ENCODE peak calls at places on chromosomes 16 and 17, in six cellular contexts. One of them, this sample, is unnamed.

GRCh38 chr16:1258218-1258587 is 2.3 kb downstream of the TPSD1 start:
- DNase-seq in MM.1S: no peak
- DNase-seq in right atrium auricular region: no peak
- DNase-seq in spleen: no peak
- DNase-seq in brain microvascular endothelial cell: no peak
- DNase-seq in astrocyte: no peak
- DNase-seq in this sample: no peak

GRCh38 chr17:57567278-57567677 is 177.8 kb downstream of the CCDC182 start:
- DNase-seq in brain microvascular endothelial cell: no peak
- DNase-seq in astrocyte: no peak
- DNase-seq in spleen: no peak
- DNase-seq in MM.1S: no peak
- DNase-seq in right atrium auricular region: no peak
- DNase-seq in this sample: no peak

GRCh38 chr16:3171181-3171854 is 16.7 kb upstream of the OR1F1 start:
- DNase-seq in brain microvascular endothelial cell: no peak
- DNase-seq in spleen: peak
- DNase-seq in MM.1S: peak
- DNase-seq in right atrium auricular region: no peak
- DNase-seq in astrocyte: no peak
- DNase-seq in this sample: no peak

GRCh38 chr17:1783834-1784611 is 22.2 kb downstream of the SERPINF1 start:
- DNase-seq in right atrium auricular region: peak
- DNase-seq in astrocyte: peak
- DNase-seq in MM.1S: peak
- DNase-seq in brain microvascular endothelial cell: peak
- DNase-seq in spleen: peak
- DNase-seq in this sample: no peak

GRCh38 chr16:14056970-14057369 is 14.1 kb upstream of the MRTFB start:
- DNase-seq in astrocyte: peak
- DNase-seq in MM.1S: no peak
- DNase-seq in spleen: no peak
- DNase-seq in right atrium auricular region: no peak
- DNase-seq in brain microvascular endothelial cell: peak
- DNase-seq in this sample: no peak

GRCh38 chr17:64599187-64599676 is 62.9 kb downstream of the SMURF2 start:
- DNase-seq in astrocyte: no peak
- DNase-seq in brain microvascular endothelial cell: no peak
- DNase-seq in right atrium auricular region: no peak
- DNase-seq in spleen: peak
- DNase-seq in MM.1S: no peak
- DNase-seq in this sample: no peak

GRCh38 chr16:50093607-50094570 is 28.1 kb downstream of the HEATR3 start:
- DNase-seq in right atrium auricular region: peak
- DNase-seq in spleen: no peak
- DNase-seq in brain microvascular endothelial cell: peak
- DNase-seq in astrocyte: peak
- DNase-seq in MM.1S: no peak
- DNase-seq in this sample: peak

GRCh38 chr17:73436966-73437365 is 125.2 kb upstream of the CDC42EP4 start:
- DNase-seq in astrocyte: peak
- DNase-seq in right atrium auricular region: no peak
- DNase-seq in brain microvascular endothelial cell: peak
- DNase-seq in MM.1S: no peak
- DNase-seq in spleen: no peak
- DNase-seq in this sample: no peak

GRCh38 chr16:65660390-65660789 is 538.5 kb upstream of the CDH11 start:
- DNase-seq in brain microvascular endothelial cell: no peak
- DNase-seq in astrocyte: peak
- DNase-seq in spleen: no peak
- DNase-seq in right atrium auricular region: no peak
- DNase-seq in MM.1S: no peak
- DNase-seq in this sample: no peak

GRCh38 chr17:69716571-69716970 is 302.1 kb downstream of the MAP2K6 start:
- DNase-seq in right atrium auricular region: no peak
- DNase-seq in brain microvascular endothelial cell: no peak
- DNase-seq in astrocyte: peak
- DNase-seq in MM.1S: no peak
- DNase-seq in spleen: no peak
- DNase-seq in this sample: no peak

GRCh38 chr16:71526111-71526998 is at the start of gene CHST4:
- DNase-seq in spleen: no peak
- DNase-seq in right atrium auricular region: no peak
- DNase-seq in MM.1S: no peak
- DNase-seq in astrocyte: peak
- DNase-seq in brain microvascular endothelial cell: peak
- DNase-seq in this sample: no peak

GRCh38 chr16:14334366-14335105 is 263.4 kb downstream of the MRTFB start:
- DNase-seq in astrocyte: no peak
- DNase-seq in MM.1S: no peak
- DNase-seq in spleen: no peak
- DNase-seq in brain microvascular endothelial cell: peak
- DNase-seq in right atrium auricular region: no peak
- DNase-seq in this sample: no peak

GRCh38 chr16:54821731-54822130 is 108.9 kb upstream of the IRX5 start:
- DNase-seq in MM.1S: no peak
- DNase-seq in astrocyte: no peak
- DNase-seq in spleen: no peak
- DNase-seq in right atrium auricular region: no peak
- DNase-seq in brain microvascular endothelial cell: no peak
- DNase-seq in this sample: no peak

GRCh38 chr17:45976391-45976754 is 22.7 kb upstream of the STH start:
- DNase-seq in spleen: no peak
- DNase-seq in brain microvascular endothelial cell: no peak
- DNase-seq in astrocyte: no peak
- DNase-seq in right atrium auricular region: no peak
- DNase-seq in MM.1S: no peak
- DNase-seq in this sample: no peak

GRCh38 chr16:3276679-3277078 is 6.6 kb upstream of the ZNF263 start:
- DNase-seq in right atrium auricular region: no peak
- DNase-seq in MM.1S: no peak
- DNase-seq in brain microvascular endothelial cell: no peak
- DNase-seq in astrocyte: no peak
- DNase-seq in spleen: no peak
- DNase-seq in this sample: no peak

GRCh38 chr17:79305376-79305775 is 230.8 kb downstream of the ENGASE start:
- DNase-seq in brain microvascular endothelial cell: no peak
- DNase-seq in spleen: no peak
- DNase-seq in astrocyte: no peak
- DNase-seq in MM.1S: no peak
- DNase-seq in right atrium auricular region: no peak
- DNase-seq in this sample: no peak

GRCh38 chr17:73824321-73824720 is 180.1 kb upstream of the SDK2 start:
- DNase-seq in astrocyte: no peak
- DNase-seq in MM.1S: no peak
- DNase-seq in spleen: no peak
- DNase-seq in brain microvascular endothelial cell: no peak
- DNase-seq in right atrium auricular region: no peak
- DNase-seq in this sample: no peak

GRCh38 chr16:4217246-4218131 is 24.4 kb downstream of the SRL start:
- DNase-seq in MM.1S: no peak
- DNase-seq in astrocyte: no peak
- DNase-seq in right atrium auricular region: peak
- DNase-seq in spleen: no peak
- DNase-seq in brain microvascular endothelial cell: no peak
- DNase-seq in this sample: no peak

GRCh38 chr16:54651851-54652770 is 278.6 kb upstream of the IRX5 start:
- DNase-seq in MM.1S: no peak
- DNase-seq in astrocyte: peak
- DNase-seq in brain microvascular endothelial cell: no peak
- DNase-seq in right atrium auricular region: no peak
- DNase-seq in spleen: no peak
- DNase-seq in this sample: no peak

GRCh38 chr16:8782673-8783072 is 14.8 kb downstream of the TMEM186 start:
- DNase-seq in astrocyte: no peak
- DNase-seq in MM.1S: no peak
- DNase-seq in right atrium auricular region: no peak
- DNase-seq in spleen: no peak
- DNase-seq in brain microvascular endothelial cell: no peak
- DNase-seq in this sample: no peak

GRCh38 chr17:31549525-31550388 is 158.3 kb downstream of the RAB11FIP4 start:
- DNase-seq in astrocyte: peak
- DNase-seq in spleen: peak
- DNase-seq in right atrium auricular region: peak
- DNase-seq in MM.1S: peak
- DNase-seq in brain microvascular endothelial cell: peak
- DNase-seq in this sample: peak

GRCh38 chr16:70760221-70760620 is 40.7 kb downstream of the VAC14 start:
- DNase-seq in spleen: no peak
- DNase-seq in right atrium auricular region: no peak
- DNase-seq in MM.1S: no peak
- DNase-seq in astrocyte: no peak
- DNase-seq in brain microvascular endothelial cell: no peak
- DNase-seq in this sample: no peak

GRCh38 chr17:45825792-45826191 is 18.9 kb upstream of the SPPL2C start:
- DNase-seq in MM.1S: no peak
- DNase-seq in brain microvascular endothelial cell: no peak
- DNase-seq in spleen: no peak
- DNase-seq in astrocyte: no peak
- DNase-seq in right atrium auricular region: no peak
- DNase-seq in this sample: no peak

GRCh38 chr16:56193951-56194726 is 2.9 kb downstream of the GNAO1 start:
- DNase-seq in spleen: peak
- DNase-seq in brain microvascular endothelial cell: peak
- DNase-seq in right atrium auricular region: peak
- DNase-seq in MM.1S: no peak
- DNase-seq in astrocyte: peak
- DNase-seq in this sample: no peak

GRCh38 chr17:19270347-19270950 is 33.3 kb downstream of the EPN2 start:
- DNase-seq in right atrium auricular region: no peak
- DNase-seq in spleen: peak
- DNase-seq in brain microvascular endothelial cell: no peak
- DNase-seq in MM.1S: peak
- DNase-seq in astrocyte: no peak
- DNase-seq in this sample: no peak

GRCh38 chr17:81197409-81197795 is 25.4 kb downstream of the CEP131 start:
- DNase-seq in right atrium auricular region: no peak
- DNase-seq in astrocyte: no peak
- DNase-seq in brain microvascular endothelial cell: no peak
- DNase-seq in spleen: no peak
- DNase-seq in MM.1S: no peak
- DNase-seq in this sample: no peak

DNA sequence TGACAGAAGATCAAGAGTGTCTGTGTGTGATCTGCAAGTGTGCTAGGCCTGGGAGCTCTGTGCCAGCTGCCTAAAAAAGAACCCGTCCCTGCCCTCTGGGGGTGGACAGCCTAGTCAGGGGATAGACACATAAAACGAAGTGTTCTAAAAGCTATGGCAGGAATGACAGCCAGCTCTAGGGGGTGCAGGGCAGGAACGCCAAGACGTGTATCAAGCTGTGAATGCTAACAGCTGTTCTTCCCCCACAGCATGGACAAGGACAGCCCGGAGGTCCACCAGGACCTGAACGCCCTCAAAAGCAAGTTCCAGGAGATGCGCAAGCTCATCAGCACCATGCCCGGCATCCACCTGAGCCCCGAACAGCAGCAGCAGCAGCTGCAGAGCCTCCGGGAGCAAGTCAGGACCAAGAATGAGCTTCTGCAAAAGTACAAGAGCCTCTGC is 5.1 kb downstream of the RASD1 start:
- DNase-seq in right atrium auricular region: no peak
- DNase-seq in brain microvascular endothelial cell: no peak
- DNase-seq in MM.1S: no peak
- DNase-seq in spleen: peak
- DNase-seq in astrocyte: no peak
- DNase-seq in this sample: no peak
- H3K27ac ChIP-seq in right atrium auricular region: peak
- H3K27ac ChIP-seq in brain microvascular endothelial cell: no peak
- H3K27ac ChIP-seq in MM.1S: no peak
- H3K27ac ChIP-seq in spleen: no peak
- H3K27ac ChIP-seq in astrocyte: no peak
- H3K27ac ChIP-seq in this sample: no peak

GRCh38 chr17:77696151-77696719 is 262.3 kb upstream of the TNRC6C start:
- DNase-seq in right atrium auricular region: no peak
- DNase-seq in MM.1S: no peak
- DNase-seq in astrocyte: no peak
- DNase-seq in brain microvascular endothelial cell: no peak
- DNase-seq in spleen: no peak
- DNase-seq in this sample: no peak
- H3K4me3 ChIP-seq in right atrium auricular region: no peak
- H3K4me3 ChIP-seq in MM.1S: no peak
- H3K4me3 ChIP-seq in astrocyte: no peak
- H3K4me3 ChIP-seq in brain microvascular endothelial cell: no peak
- H3K4me3 ChIP-seq in spleen: no peak
- H3K4me3 ChIP-seq in this sample: no peak

GRCh38 chr16:21990381-21990944 is 10.5 kb downstream of the PDZD9 start:
- DNase-seq in MM.1S: no peak
- DNase-seq in spleen: no peak
- DNase-seq in right atrium auricular region: no peak
- DNase-seq in astrocyte: no peak
- DNase-seq in brain microvascular endothelial cell: no peak
- DNase-seq in this sample: no peak

GRCh38 chr16:21986692-21987246 is 14.1 kb downstream of the PDZD9 start:
- DNase-seq in spleen: no peak
- DNase-seq in MM.1S: no peak
- DNase-seq in astrocyte: no peak
- DNase-seq in brain microvascular endothelial cell: no peak
- DNase-seq in right atrium auricular region: no peak
- DNase-seq in this sample: no peak

GRCh38 chr16:21991621-21992020 is 9.3 kb downstream of the PDZD9 start:
- DNase-seq in brain microvascular endothelial cell: no peak
- DNase-seq in MM.1S: no peak
- DNase-seq in astrocyte: no peak
- DNase-seq in spleen: no peak
- DNase-seq in right atrium auricular region: no peak
- DNase-seq in this sample: no peak

GRCh38 chr16:21987498-21987897 is 13.4 kb downstream of the PDZD9 start:
- DNase-seq in astrocyte: no peak
- DNase-seq in brain microvascular endothelial cell: no peak
- DNase-seq in right atrium auricular region: no peak
- DNase-seq in spleen: no peak
- DNase-seq in MM.1S: no peak
- DNase-seq in this sample: no peak

GRCh38 chr16:21989141-21989540 is 11.8 kb downstream of the PDZD9 start:
- DNase-seq in right atrium auricular region: no peak
- DNase-seq in brain microvascular endothelial cell: no peak
- DNase-seq in MM.1S: no peak
- DNase-seq in spleen: no peak
- DNase-seq in astrocyte: no peak
- DNase-seq in this sample: no peak
- H3K27ac ChIP-seq in right atrium auricular region: no peak
- H3K27ac ChIP-seq in brain microvascular endothelial cell: no peak
- H3K27ac ChIP-seq in MM.1S: no peak
- H3K27ac ChIP-seq in spleen: no peak
- H3K27ac ChIP-seq in astrocyte: no peak
- H3K27ac ChIP-seq in this sample: no peak

DNA sequence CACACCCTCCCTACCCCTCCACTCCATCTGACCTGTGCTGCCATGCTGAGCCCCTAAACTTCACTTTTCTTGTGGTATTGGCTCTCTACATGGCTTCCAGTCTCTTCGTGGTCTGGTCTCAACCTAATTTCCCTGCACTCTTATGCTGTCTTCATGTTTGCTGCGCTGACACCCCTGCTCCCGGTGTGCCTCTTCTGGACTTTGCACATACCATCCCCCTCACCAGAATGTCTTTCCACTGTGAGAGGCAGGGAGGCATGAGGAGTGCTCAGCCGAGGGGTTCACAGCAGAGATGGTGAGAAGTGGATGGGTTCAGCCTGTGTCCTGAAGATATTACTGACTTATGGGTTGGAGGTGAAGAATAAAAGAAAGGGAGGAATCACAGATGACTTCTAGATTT is 2.5 kb downstream of the TNFSF12 start:
- DNase-seq in spleen: no peak
- DNase-seq in astrocyte: no peak
- DNase-seq in MM.1S: no peak
- DNase-seq in brain microvascular endothelial cell: no peak
- DNase-seq in right atrium auricular region: no peak
- DNase-seq in this sample: no peak
- H3K4me3 ChIP-seq in spleen: no peak
- H3K4me3 ChIP-seq in astrocyte: no peak
- H3K4me3 ChIP-seq in MM.1S: no peak
- H3K4me3 ChIP-seq in brain microvascular endothelial cell: no peak
- H3K4me3 ChIP-seq in right atrium auricular region: no peak
- H3K4me3 ChIP-seq in this sample: no peak